ENCODE peak calls at places on chromosomes 6 and 20, in ten cellular contexts. One of them, this sample, is unnamed.
A peak's percentile ranks its signal among the peaks of the same experiment; 100 is the strongest.

GRCh38 chr6:3102875-3103274 is 15.6 kb upstream of the BPHL start:
- DNase-seq in CD8-positive, alpha-beta T cell: no peak
- DNase-seq in lung: no peak
- DNase-seq in heart right ventricle: no peak
- DNase-seq in tibial nerve: no peak
- DNase-seq in IMR-90: peak; percentile 28
- DNase-seq in cardiac muscle cell: no peak
- DNase-seq in psoas muscle: no peak
- DNase-seq in endothelial cell of umbilical vein: no peak
- DNase-seq in fibroblast of lung: no peak
- DNase-seq in this sample: no peak

GRCh38 chr20:64232794-64233193 is 22.8 kb upstream of the PCMTD2 start:
- DNase-seq in endothelial cell of umbilical vein: no peak
- DNase-seq in tibial nerve: no peak
- DNase-seq in IMR-90: no peak
- DNase-seq in psoas muscle: no peak
- DNase-seq in cardiac muscle cell: no peak
- DNase-seq in heart right ventricle: no peak
- DNase-seq in CD8-positive, alpha-beta T cell: no peak
- DNase-seq in fibroblast of lung: no peak
- DNase-seq in lung: no peak
- DNase-seq in this sample: no peak

GRCh38 chr6:5294392-5295211 is 33.3 kb downstream of the FARS2 start:
- DNase-seq in endothelial cell of umbilical vein: no peak
- DNase-seq in lung: no peak
- DNase-seq in fibroblast of lung: no peak
- DNase-seq in IMR-90: no peak
- DNase-seq in psoas muscle: no peak
- DNase-seq in cardiac muscle cell: no peak
- DNase-seq in CD8-positive, alpha-beta T cell: no peak
- DNase-seq in heart right ventricle: no peak
- DNase-seq in tibial nerve: no peak
- DNase-seq in this sample: no peak

GRCh38 chr6:146917979-146918378 is 286.2 kb upstream of the STXBP5 start:
- DNase-seq in lung: no peak
- DNase-seq in heart right ventricle: no peak
- DNase-seq in endothelial cell of umbilical vein: no peak
- DNase-seq in fibroblast of lung: no peak
- DNase-seq in CD8-positive, alpha-beta T cell: no peak
- DNase-seq in psoas muscle: no peak
- DNase-seq in tibial nerve: no peak
- DNase-seq in IMR-90: no peak
- DNase-seq in cardiac muscle cell: no peak
- DNase-seq in this sample: no peak

GRCh38 chr6:4169028-4169789 is 33.8 kb upstream of the ECI2 start:
- DNase-seq in fibroblast of lung: peak; percentile 46
- DNase-seq in CD8-positive, alpha-beta T cell: no peak
- DNase-seq in endothelial cell of umbilical vein: no peak
- DNase-seq in psoas muscle: no peak
- DNase-seq in cardiac muscle cell: no peak
- DNase-seq in heart right ventricle: no peak
- DNase-seq in IMR-90: peak; percentile 42
- DNase-seq in tibial nerve: no peak
- DNase-seq in lung: no peak
- DNase-seq in this sample: no peak

GRCh38 chr6:40328988-40329545 is 258.1 kb downstream of the LRFN2 start:
- DNase-seq in tibial nerve: no peak
- DNase-seq in heart right ventricle: no peak
- DNase-seq in psoas muscle: no peak
- DNase-seq in CD8-positive, alpha-beta T cell: no peak
- DNase-seq in IMR-90: no peak
- DNase-seq in cardiac muscle cell: no peak
- DNase-seq in fibroblast of lung: no peak
- DNase-seq in endothelial cell of umbilical vein: no peak
- DNase-seq in lung: no peak
- DNase-seq in this sample: no peak

GRCh38 chr6:168309183-168309582 is 10.4 kb downstream of the DACT2 start:
- DNase-seq in IMR-90: no peak
- DNase-seq in cardiac muscle cell: no peak
- DNase-seq in heart right ventricle: no peak
- DNase-seq in fibroblast of lung: no peak
- DNase-seq in endothelial cell of umbilical vein: no peak
- DNase-seq in CD8-positive, alpha-beta T cell: no peak
- DNase-seq in lung: no peak
- DNase-seq in psoas muscle: no peak
- DNase-seq in tibial nerve: no peak
- DNase-seq in this sample: no peak

GRCh38 chr6:7615611-7616383 is 25.8 kb downstream of the SNRNP48 start:
- DNase-seq in cardiac muscle cell: peak; percentile 77
- DNase-seq in fibroblast of lung: peak; percentile 69
- DNase-seq in tibial nerve: peak; percentile 82
- DNase-seq in psoas muscle: no peak
- DNase-seq in lung: no peak
- DNase-seq in IMR-90: peak; percentile 65
- DNase-seq in heart right ventricle: no peak
- DNase-seq in CD8-positive, alpha-beta T cell: peak; percentile 26
- DNase-seq in endothelial cell of umbilical vein: peak; percentile 64
- DNase-seq in this sample: no peak

GRCh38 chr6:165762876-165763275 is 99.8 kb upstream of the PDE10A start:
- DNase-seq in tibial nerve: no peak
- DNase-seq in IMR-90: peak; percentile 54
- DNase-seq in endothelial cell of umbilical vein: no peak
- DNase-seq in psoas muscle: no peak
- DNase-seq in cardiac muscle cell: no peak
- DNase-seq in CD8-positive, alpha-beta T cell: no peak
- DNase-seq in fibroblast of lung: no peak
- DNase-seq in heart right ventricle: no peak
- DNase-seq in lung: no peak
- DNase-seq in this sample: no peak

GRCh38 chr20:19301142-19301541 is 88.7 kb downstream of the SLC24A3 start:
- DNase-seq in tibial nerve: no peak
- DNase-seq in psoas muscle: no peak
- DNase-seq in lung: no peak
- DNase-seq in CD8-positive, alpha-beta T cell: no peak
- DNase-seq in endothelial cell of umbilical vein: no peak
- DNase-seq in fibroblast of lung: no peak
- DNase-seq in cardiac muscle cell: no peak
- DNase-seq in IMR-90: no peak
- DNase-seq in heart right ventricle: no peak
- DNase-seq in this sample: no peak

GRCh38 chr6:143805832-143806281 is 37.3 kb upstream of the LTV1 start:
- DNase-seq in cardiac muscle cell: peak; percentile 77
- DNase-seq in CD8-positive, alpha-beta T cell: no peak
- DNase-seq in lung: no peak
- DNase-seq in psoas muscle: no peak
- DNase-seq in tibial nerve: no peak
- DNase-seq in IMR-90: peak; percentile 80
- DNase-seq in fibroblast of lung: peak; percentile 60
- DNase-seq in endothelial cell of umbilical vein: no peak
- DNase-seq in heart right ventricle: no peak
- DNase-seq in this sample: no peak

GRCh38 chr20:23063573-23063972 is 14.1 kb upstream of the THBD start:
- DNase-seq in lung: no peak
- DNase-seq in cardiac muscle cell: no peak
- DNase-seq in fibroblast of lung: no peak
- DNase-seq in IMR-90: no peak
- DNase-seq in psoas muscle: no peak
- DNase-seq in endothelial cell of umbilical vein: peak; percentile 80
- DNase-seq in heart right ventricle: no peak
- DNase-seq in tibial nerve: no peak
- DNase-seq in CD8-positive, alpha-beta T cell: no peak
- DNase-seq in this sample: no peak

GRCh38 chr6:56984374-56984773 is 29.5 kb downstream of the BEND6 start:
- DNase-seq in tibial nerve: no peak
- DNase-seq in lung: no peak
- DNase-seq in CD8-positive, alpha-beta T cell: no peak
- DNase-seq in heart right ventricle: no peak
- DNase-seq in cardiac muscle cell: peak; percentile 51
- DNase-seq in endothelial cell of umbilical vein: no peak
- DNase-seq in psoas muscle: no peak
- DNase-seq in IMR-90: peak; percentile 60
- DNase-seq in fibroblast of lung: peak; percentile 39
- DNase-seq in this sample: no peak

GRCh38 chr6:134249759-134250602 is 67.9 kb downstream of the SGK1 start:
- DNase-seq in cardiac muscle cell: peak; percentile 59
- DNase-seq in heart right ventricle: no peak
- DNase-seq in tibial nerve: no peak
- DNase-seq in CD8-positive, alpha-beta T cell: no peak
- DNase-seq in IMR-90: peak; percentile 75
- DNase-seq in psoas muscle: no peak
- DNase-seq in lung: no peak
- DNase-seq in fibroblast of lung: peak; percentile 54
- DNase-seq in endothelial cell of umbilical vein: peak; percentile 58
- DNase-seq in this sample: no peak

GRCh38 chr6:128057541-128058335 is 156.9 kb upstream of the THEMIS start:
- DNase-seq in endothelial cell of umbilical vein: no peak
- DNase-seq in tibial nerve: no peak
- DNase-seq in IMR-90: peak; percentile 61
- DNase-seq in heart right ventricle: no peak
- DNase-seq in psoas muscle: no peak
- DNase-seq in fibroblast of lung: peak; percentile 47
- DNase-seq in CD8-positive, alpha-beta T cell: no peak
- DNase-seq in cardiac muscle cell: no peak
- DNase-seq in lung: no peak
- DNase-seq in this sample: no peak

GRCh38 chr20:50110141-50111047 is 2.6 kb downstream of the UBE2V1 start:
- DNase-seq in cardiac muscle cell: peak; percentile 61
- DNase-seq in endothelial cell of umbilical vein: peak; percentile 83
- DNase-seq in fibroblast of lung: no peak
- DNase-seq in heart right ventricle: no peak
- DNase-seq in CD8-positive, alpha-beta T cell: peak; percentile 50
- DNase-seq in lung: no peak
- DNase-seq in IMR-90: no peak
- DNase-seq in tibial nerve: no peak
- DNase-seq in psoas muscle: no peak
- DNase-seq in this sample: no peak

GRCh38 chr6:900716-901605 is 208.0 kb upstream of the EXOC2 start:
- DNase-seq in lung: no peak
- DNase-seq in cardiac muscle cell: no peak
- DNase-seq in tibial nerve: no peak
- DNase-seq in endothelial cell of umbilical vein: no peak
- DNase-seq in fibroblast of lung: no peak
- DNase-seq in heart right ventricle: no peak
- DNase-seq in IMR-90: no peak
- DNase-seq in psoas muscle: no peak
- DNase-seq in CD8-positive, alpha-beta T cell: no peak
- DNase-seq in this sample: no peak

GRCh38 chr6:44012078-44012493 is 115.2 kb downstream of the MRPL14 start:
- DNase-seq in psoas muscle: no peak
- DNase-seq in fibroblast of lung: peak; percentile 97
- DNase-seq in tibial nerve: no peak
- DNase-seq in endothelial cell of umbilical vein: peak; percentile 16
- DNase-seq in cardiac muscle cell: peak; percentile 93
- DNase-seq in lung: no peak
- DNase-seq in CD8-positive, alpha-beta T cell: no peak
- DNase-seq in heart right ventricle: no peak
- DNase-seq in IMR-90: peak; percentile 99
- DNase-seq in this sample: no peak

DNA sequence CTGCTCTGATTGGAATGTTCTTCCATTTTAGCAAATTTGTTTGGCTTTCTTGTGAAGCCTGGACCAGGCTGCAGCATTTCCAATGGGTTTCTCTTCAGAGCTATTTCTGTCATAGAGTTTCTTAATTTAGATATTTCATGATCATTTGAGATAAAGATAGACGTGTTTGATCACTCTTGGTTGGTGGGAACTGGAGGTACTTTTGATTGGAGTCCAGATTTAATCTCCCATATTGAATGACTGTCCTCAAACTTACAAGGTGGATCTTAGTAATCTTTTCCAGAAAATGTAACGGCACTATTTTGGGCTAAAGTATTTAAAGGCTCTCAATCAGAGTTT is 29.2 kb downstream of the RNF144B start:
- DNase-seq in endothelial cell of umbilical vein: no peak
- DNase-seq in fibroblast of lung: no peak
- DNase-seq in cardiac muscle cell: no peak
- DNase-seq in heart right ventricle: no peak
- DNase-seq in lung: no peak
- DNase-seq in psoas muscle: no peak
- DNase-seq in CD8-positive, alpha-beta T cell: no peak
- DNase-seq in tibial nerve: no peak
- DNase-seq in IMR-90: no peak
- DNase-seq in this sample: no peak
- H3K27ac ChIP-seq in endothelial cell of umbilical vein: no peak overlapping the region
- H3K27ac ChIP-seq in fibroblast of lung: no peak overlapping the region
- H3K27ac ChIP-seq in cardiac muscle cell: no peak overlapping the region
- H3K27ac ChIP-seq in heart right ventricle: no peak overlapping the region
- H3K27ac ChIP-seq in lung: no peak overlapping the region
- H3K27ac ChIP-seq in psoas muscle: peak overlapping the region; percentile 88
- H3K27ac ChIP-seq in CD8-positive, alpha-beta T cell: no peak overlapping the region
- H3K27ac ChIP-seq in tibial nerve: peak overlapping the region; percentile 16
- H3K27ac ChIP-seq in IMR-90: no peak overlapping the region
- H3K27ac ChIP-seq in this sample: no peak overlapping the region

DNA sequence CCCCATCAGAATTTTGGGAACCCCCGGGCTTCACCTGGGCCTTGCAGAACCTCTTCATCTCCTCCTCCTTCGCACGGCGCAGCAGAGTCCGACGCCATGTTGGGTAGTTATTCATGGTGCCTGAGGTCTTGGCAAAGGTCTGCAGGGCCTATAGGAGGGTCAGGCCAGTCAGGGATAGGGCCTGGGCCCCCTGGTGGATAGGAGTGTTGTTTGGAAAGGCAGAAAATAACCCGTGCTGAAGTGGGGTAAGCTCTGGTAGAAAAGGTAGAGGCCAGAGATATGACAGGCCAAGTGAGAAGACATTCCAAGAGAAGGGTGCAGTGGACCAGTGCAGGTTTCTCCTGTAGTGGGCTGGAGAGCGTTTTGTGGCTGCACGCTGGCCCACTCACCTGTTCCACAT is 4.9 kb downstream of the SMPD2 start:
- DNase-seq in tibial nerve: no peak
- DNase-seq in endothelial cell of umbilical vein: no peak
- DNase-seq in lung: no peak
- DNase-seq in heart right ventricle: no peak
- DNase-seq in psoas muscle: no peak
- DNase-seq in cardiac muscle cell: no peak
- DNase-seq in IMR-90: no peak
- DNase-seq in CD8-positive, alpha-beta T cell: no peak
- DNase-seq in fibroblast of lung: no peak
- DNase-seq in this sample: no peak
- TF ChIP-seq CTCF in tibial nerve: no peak
- TF ChIP-seq CTCF in endothelial cell of umbilical vein: peak; percentile 7
- TF ChIP-seq CTCF in lung: no peak
- TF ChIP-seq CTCF in heart right ventricle: no peak
- TF ChIP-seq CTCF in psoas muscle: no peak
- TF ChIP-seq CTCF in cardiac muscle cell: peak; percentile 18
- TF ChIP-seq CTCF in IMR-90: no peak
- TF ChIP-seq CTCF in CD8-positive, alpha-beta T cell: no peak
- TF ChIP-seq CTCF in fibroblast of lung: no peak
- TF ChIP-seq CTCF in this sample: no peak

GRCh38 chr6:32847795-32848194 is 3.9 kb upstream of the PSMB8 start:
- DNase-seq in psoas muscle: no peak
- DNase-seq in endothelial cell of umbilical vein: no peak
- DNase-seq in heart right ventricle: no peak
- DNase-seq in lung: no peak
- DNase-seq in fibroblast of lung: no peak
- DNase-seq in IMR-90: no peak
- DNase-seq in CD8-positive, alpha-beta T cell: no peak
- DNase-seq in cardiac muscle cell: no peak
- DNase-seq in tibial nerve: no peak
- DNase-seq in this sample: no peak
- H3K4me1 ChIP-seq in psoas muscle: peaks cover 12% of the 10 kb centered on the region
- H3K4me1 ChIP-seq in endothelial cell of umbilical vein: peaks cover 14% of the 10 kb centered on the region
- H3K4me1 ChIP-seq in heart right ventricle: peaks cover 5% of the 10 kb centered on the region
- H3K4me1 ChIP-seq in lung: peaks cover 18% of the 10 kb centered on the region
- H3K4me1 ChIP-seq in fibroblast of lung: peaks cover 9% of the 10 kb centered on the region
- H3K4me1 ChIP-seq in IMR-90: peaks cover 6% of the 10 kb centered on the region
- H3K4me1 ChIP-seq in CD8-positive, alpha-beta T cell: peaks cover 71% of the 10 kb centered on the region
- H3K4me1 ChIP-seq in cardiac muscle cell: no peaks in the 10 kb centered on the region
- H3K4me1 ChIP-seq in tibial nerve: peaks cover 27% of the 10 kb centered on the region
- H3K4me1 ChIP-seq in this sample: peaks cover 18% of the 10 kb centered on the region

GRCh38 chr6:170473226-170473789 is 79.8 kb downstream of the PSMB1 start:
- DNase-seq in heart right ventricle: peak; percentile 43
- DNase-seq in lung: no peak
- DNase-seq in fibroblast of lung: no peak
- DNase-seq in psoas muscle: no peak
- DNase-seq in cardiac muscle cell: no peak
- DNase-seq in IMR-90: no peak
- DNase-seq in tibial nerve: no peak
- DNase-seq in CD8-positive, alpha-beta T cell: no peak
- DNase-seq in endothelial cell of umbilical vein: no peak
- DNase-seq in this sample: no peak
- H3K27ac ChIP-seq in heart right ventricle: no peak overlapping the region
- H3K27ac ChIP-seq in lung: no peak overlapping the region
- H3K27ac ChIP-seq in fibroblast of lung: no peak overlapping the region
- H3K27ac ChIP-seq in psoas muscle: no peak overlapping the region
- H3K27ac ChIP-seq in cardiac muscle cell: no peak overlapping the region
- H3K27ac ChIP-seq in IMR-90: no peak overlapping the region
- H3K27ac ChIP-seq in tibial nerve: no peak overlapping the region
- H3K27ac ChIP-seq in CD8-positive, alpha-beta T cell: no peak overlapping the region
- H3K27ac ChIP-seq in endothelial cell of umbilical vein: no peak overlapping the region
- H3K27ac ChIP-seq in this sample: no peak overlapping the region